ENCODE peak calls at places on chromosomes 11 and 22, in seven cellular contexts. O is Panc1, A is astrocyte of the cerebellum, K is colonic mucosa, N is body of pancreas, W is upper lobe of right lung, L is HFF-Myc. C is an unnamed sample.

GRCh38 chr11:4551346-4551979 is 6.5 kb downstream of the OR52M1 start:
- DNase-seq in L (no peak), W (no peak), N (no peak), A (no peak), K (no peak), O (no peak), C (no peak)

GRCh38 chr11:119023741-119024140 is 5.2 kb downstream of the TRAPPC4 start:
- DNase-seq in N (no peak), W (no peak), O (no peak), L (no peak), K (no peak), A (no peak), C (peak)

GRCh38 chr22:39546889-39547586 is 14.5 kb upstream of the RPS19BP1 start:
- DNase-seq in N (no peak), K (no peak), W (no peak), L (no peak), O (no peak), A (no peak), C (no peak)

GRCh38 chr11:78109011-78109685 is 29.5 kb upstream of the NDUFC2 start:
- DNase-seq in O (no peak), W (no peak), N (no peak), K (no peak), A (no peak), L (no peak), C (no peak)

GRCh38 chr11:73291781-73292180 is 16.3 kb upstream of the ARHGEF17 start:
- DNase-seq in N (no peak), A (no peak), L (no peak), W (no peak), K (no peak), O (no peak), C (no peak)

GRCh38 chr11:79485694-79486093 is 44.9 kb upstream of the TENM4 start:
- DNase-seq in N (no peak), O (no peak), L (no peak), A (no peak), K (no peak), W (no peak), C (no peak)

GRCh38 chr11:128496684-128497056 is 90.7 kb downstream of the ETS1 start:
- DNase-seq in N (no peak), K (no peak), O (no peak), W (no peak), L (no peak), A (no peak), C (no peak)

GRCh38 chr22:16819249-16819648 is 6.0 kb downstream of the XKR3 start:
- DNase-seq in O (no peak), W (no peak), K (no peak), N (no peak), L (no peak), A (no peak), C (no peak)

GRCh38 chr22:25624486-25624885 is 60.0 kb downstream of the GRK3 start:
- DNase-seq in W (no peak), K (no peak), L (no peak), N (no peak), A (no peak), O (no peak), C (no peak)

GRCh38 chr22:17119481-17120202 is 1.5 kb downstream of the TMEM121B start:
- DNase-seq in A (no peak), O (no peak), W (no peak), L (no peak), N (peak), K (peak), C (no peak)

DNA sequence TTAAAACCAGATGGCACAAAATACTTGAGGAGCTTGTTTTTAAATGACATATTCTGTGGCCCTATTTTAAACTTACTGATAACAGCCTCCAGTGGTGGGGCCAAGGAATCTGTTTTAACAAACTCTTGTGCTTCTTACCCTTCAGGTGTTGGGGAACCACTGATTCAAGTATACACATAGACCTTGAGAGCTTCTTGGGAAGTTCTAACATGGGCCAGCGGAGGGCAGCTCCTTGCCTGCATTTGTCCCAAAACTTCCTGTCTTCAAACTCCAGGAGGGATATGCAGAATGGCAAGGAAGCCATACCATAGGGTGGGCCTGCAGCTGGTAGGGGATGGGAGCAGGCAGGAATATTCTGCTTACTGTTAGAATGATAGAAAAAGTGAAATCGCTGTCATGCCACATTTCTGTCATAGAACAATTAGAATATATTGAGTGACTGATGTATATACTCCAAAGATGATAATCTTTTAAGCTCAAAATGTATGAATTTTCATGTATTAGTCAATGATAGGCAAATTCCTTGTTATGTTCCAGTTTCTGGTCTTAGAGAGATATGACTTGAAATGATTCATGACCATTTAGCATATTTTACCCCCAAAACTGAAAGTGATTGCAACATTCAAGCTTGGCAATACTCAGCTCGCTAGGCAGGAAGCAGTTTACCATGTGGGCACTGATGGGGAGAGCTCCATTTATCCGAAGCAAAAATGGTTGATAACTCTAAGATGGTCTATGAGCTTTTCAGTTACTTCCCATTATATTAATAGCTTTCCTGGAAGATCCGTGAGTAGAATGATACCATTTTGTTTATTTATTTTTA is 9.2 kb downstream of the EXT2 start:
- DNase-seq in K (no peak), O (no peak), A (no peak), N (no peak), L (no peak), W (no peak), C (no peak)
- TF ChIP-seq CTCF in K (no peak), O (peak), A (no peak), N (no peak), L (peak), W (no peak), C (no peak)

DNA sequence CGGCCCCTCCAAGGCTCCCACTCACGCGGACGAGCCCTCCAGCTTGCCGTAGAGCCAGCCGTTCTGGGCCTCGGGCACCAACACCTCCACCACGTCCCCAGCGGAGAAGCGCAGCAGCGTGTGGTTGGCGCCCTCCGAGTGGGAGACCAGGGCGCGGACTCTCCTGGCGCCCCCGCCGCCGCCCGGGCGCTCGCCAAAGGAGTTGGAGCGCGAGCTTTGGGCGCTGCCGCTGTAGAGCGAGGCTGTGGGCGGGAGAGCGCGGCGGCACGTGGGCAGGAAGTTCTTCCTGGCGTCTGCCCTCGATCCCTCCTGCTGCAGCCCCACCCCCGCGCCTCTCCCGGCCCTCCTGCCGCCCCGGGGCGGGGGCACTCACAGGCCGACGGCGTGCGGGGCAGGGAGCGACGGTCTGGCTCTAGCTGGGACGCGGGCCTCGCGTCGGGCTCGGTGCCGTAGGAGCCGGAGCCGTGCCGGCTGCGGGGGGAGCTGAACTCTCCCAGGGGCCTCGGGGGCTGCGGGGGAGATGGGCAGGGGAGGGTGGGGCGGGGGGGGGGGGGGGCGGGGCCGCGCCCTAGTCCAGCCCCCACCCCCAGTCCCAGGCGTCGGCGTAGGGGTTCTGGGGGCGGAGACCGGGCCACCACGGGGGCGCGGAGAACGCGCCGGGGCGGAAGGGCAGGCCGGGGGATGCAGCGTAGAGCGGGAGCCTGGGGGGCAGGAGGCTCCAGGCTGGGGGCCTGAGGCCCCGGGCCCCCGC is 4.9 kb upstream of the SLC16A8 start:
- DNase-seq in O (no peak), K (no peak), A (no peak), N (no peak), W (no peak), L (no peak), C (no peak)
- H3K4me3 ChIP-seq in O (no peak), K (no peak), A (peak), N (no peak), W (no peak), L (peak), C (peak)

GRCh38 chr22:46290843-46291785 is 5.6 kb upstream of the GTSE1 start:
- DNase-seq in O (no peak), W (no peak), A (no peak), N (no peak), L (no peak), K (no peak), C (no peak)
- TF ChIP-seq CTCF in O (no peak), W (no peak), A (no peak), N (no peak), L (no peak), K (no peak), C (no peak)

GRCh38 chr11:64373598-64373974 is 14.6 kb downstream of the RPS6KA4 start:
- DNase-seq in W (no peak), K (no peak), N (no peak), L (no peak), A (no peak), O (no peak), C (no peak)
- H3K4me3 ChIP-seq in W (no peak), K (no peak), N (no peak), L (no peak), A (no peak), O (peak), C (no peak)

GRCh38 chr11:120985718-120986569 is 38.0 kb upstream of the TBCEL start:
- DNase-seq in K (peak), W (peak), L (no peak), N (peak), O (no peak), A (no peak), C (no peak)
- TF ChIP-seq CTCF in K (no peak), W (peak), L (no peak), N (peak), O (peak), A (no peak), C (no peak)

DNA sequence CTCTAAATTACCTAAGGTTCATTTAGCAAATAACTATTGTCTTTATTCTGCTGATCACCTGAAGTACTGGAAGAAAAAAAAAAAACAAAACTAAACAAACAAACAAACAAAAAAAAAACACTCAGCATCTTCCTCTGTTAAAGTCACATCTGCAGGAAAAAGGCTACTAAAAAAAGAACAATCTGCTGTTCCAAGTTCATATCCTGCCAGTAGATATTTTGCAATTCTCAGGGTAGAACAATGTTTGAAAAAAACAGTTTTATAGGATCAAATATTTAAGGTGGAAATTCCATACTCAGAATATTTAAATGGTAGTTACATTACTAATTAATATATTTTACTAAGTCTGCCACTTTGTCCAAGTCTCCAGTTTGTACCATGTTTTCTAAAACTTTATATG is 175.2 kb downstream of the SBF2 start:
- DNase-seq in N (no peak), W (no peak), K (no peak), L (no peak), A (no peak), O (no peak), C (no peak)
- H3K4me3 ChIP-seq in N (no peak), W (no peak), K (no peak), L (no peak), A (no peak), O (no peak), C (no peak)

GRCh38 chr11:67420646-67421420 is 5.4 kb downstream of the CARNS1 start:
- DNase-seq in L (peak), A (peak), N (peak), O (no peak), W (peak), K (peak), C (peak)
- TF ChIP-seq CTCF in L (no peak), A (no peak), N (no peak), O (no peak), W (no peak), K (no peak), C (no peak)

DNA sequence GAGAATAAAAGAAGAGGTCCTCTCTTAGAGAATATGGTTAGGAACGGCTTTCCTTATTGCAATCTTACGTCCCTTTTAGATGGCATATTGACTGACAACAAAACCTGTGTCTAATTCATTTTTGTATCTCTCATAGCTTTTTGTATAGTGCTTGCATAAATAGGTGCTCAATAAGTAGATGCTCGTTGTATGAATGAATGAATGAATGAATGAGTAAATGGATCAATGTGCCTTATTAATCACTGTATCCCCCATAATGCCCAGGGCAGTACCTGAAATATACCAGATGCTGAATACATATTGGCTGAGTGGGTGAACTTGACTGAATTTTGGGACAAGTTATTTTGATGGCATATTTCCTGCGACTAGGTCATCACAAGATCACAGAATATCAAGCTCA is 97.9 kb downstream of the SERGEF start:
- DNase-seq in W (no peak), K (no peak), O (no peak), N (no peak), L (no peak), A (no peak), C (no peak)
- H3K4me3 ChIP-seq in W (no peak), K (no peak), O (no peak), N (no peak), L (no peak), A (no peak), C (no peak)

GRCh38 chr22:42269407-42270177 is 861 bp downstream of the TCF20 start:
- DNase-seq in A (no peak), K (peak), O (no peak), W (peak), L (no peak), N (peak), C (no peak)
- TF ChIP-seq CTCF in A (no peak), K (no peak), O (peak), W (no peak), L (no peak), N (peak), C (no peak)

C was measured in AG09309.